ENCODE peak calls at places on chromosomes 12 and 14, in nine cellular contexts. One of them, this sample, is unnamed.

GRCh38 chr14:68638817-68639517 is 153.9 kb downstream of the ZFP36L1 start:
- DNase-seq in A673: no peak
- DNase-seq in foreskin fibroblast: no peak
- DNase-seq in astrocyte: no peak
- DNase-seq in mucosa of descending colon: no peak
- DNase-seq in epithelial cell of proximal tubule: no peak
- DNase-seq in AG04449: no peak
- DNase-seq in adrenal gland: no peak
- DNase-seq in stomach: no peak
- DNase-seq in this sample: no peak

GRCh38 chr12:5088586-5089264 is 45.0 kb downstream of the KCNA5 start:
- DNase-seq in A673: no peak
- DNase-seq in foreskin fibroblast: peak; percentile 91
- DNase-seq in astrocyte: peak; percentile 72
- DNase-seq in mucosa of descending colon: no peak
- DNase-seq in epithelial cell of proximal tubule: no peak
- DNase-seq in AG04449: no peak
- DNase-seq in adrenal gland: peak; percentile 26
- DNase-seq in stomach: no peak
- DNase-seq in this sample: peak; percentile 82

GRCh38 chr12:102197789-102198188 is at the start of gene PMCH:
- DNase-seq in A673: no peak
- DNase-seq in foreskin fibroblast: peak; percentile 16
- DNase-seq in astrocyte: peak; percentile 66
- DNase-seq in mucosa of descending colon: no peak
- DNase-seq in epithelial cell of proximal tubule: peak; percentile 6
- DNase-seq in AG04449: no peak
- DNase-seq in adrenal gland: no peak
- DNase-seq in stomach: no peak
- DNase-seq in this sample: no peak

GRCh38 chr12:67394600-67394999 is 125.4 kb downstream of the CAND1 start:
- DNase-seq in A673: no peak
- DNase-seq in foreskin fibroblast: peak; percentile 67
- DNase-seq in astrocyte: peak; percentile 82
- DNase-seq in mucosa of descending colon: no peak
- DNase-seq in epithelial cell of proximal tubule: no peak
- DNase-seq in AG04449: no peak
- DNase-seq in adrenal gland: peak; percentile 69
- DNase-seq in stomach: no peak
- DNase-seq in this sample: peak; percentile 80

GRCh38 chr12:119334459-119335170 is at the start of gene CCDC60:
- DNase-seq in A673: peak; percentile 25
- DNase-seq in foreskin fibroblast: no peak
- DNase-seq in astrocyte: no peak
- DNase-seq in mucosa of descending colon: peak; percentile 66
- DNase-seq in epithelial cell of proximal tubule: no peak
- DNase-seq in AG04449: no peak
- DNase-seq in adrenal gland: no peak
- DNase-seq in stomach: peak; percentile 41
- DNase-seq in this sample: no peak

GRCh38 chr14:53929871-53930685 is 26.5 kb downstream of the BMP4 start:
- DNase-seq in A673: no peak
- DNase-seq in foreskin fibroblast: peak; percentile 18
- DNase-seq in astrocyte: no peak
- DNase-seq in mucosa of descending colon: peak; percentile 67
- DNase-seq in epithelial cell of proximal tubule: no peak
- DNase-seq in AG04449: no peak
- DNase-seq in adrenal gland: peak; percentile 33
- DNase-seq in stomach: no peak
- DNase-seq in this sample: no peak

GRCh38 chr14:89502966-89503365 is 85.9 kb upstream of the FOXN3 start:
- DNase-seq in A673: no peak
- DNase-seq in foreskin fibroblast: no peak
- DNase-seq in astrocyte: no peak
- DNase-seq in mucosa of descending colon: no peak
- DNase-seq in epithelial cell of proximal tubule: no peak
- DNase-seq in AG04449: no peak
- DNase-seq in adrenal gland: no peak
- DNase-seq in stomach: no peak
- DNase-seq in this sample: no peak

GRCh38 chr12:90936230-90937005 is 18.6 kb downstream of the CCER1 start:
- DNase-seq in A673: no peak
- DNase-seq in foreskin fibroblast: no peak
- DNase-seq in astrocyte: no peak
- DNase-seq in mucosa of descending colon: peak; percentile 5
- DNase-seq in epithelial cell of proximal tubule: no peak
- DNase-seq in AG04449: no peak
- DNase-seq in adrenal gland: no peak
- DNase-seq in stomach: no peak
- DNase-seq in this sample: no peak

GRCh38 chr14:73717247-73717646 is 3.1 kb upstream of the PNMA1 start:
- DNase-seq in A673: no peak
- DNase-seq in foreskin fibroblast: peak; percentile 22
- DNase-seq in astrocyte: no peak
- DNase-seq in mucosa of descending colon: no peak
- DNase-seq in epithelial cell of proximal tubule: no peak
- DNase-seq in AG04449: no peak
- DNase-seq in adrenal gland: no peak
- DNase-seq in stomach: no peak
- DNase-seq in this sample: no peak

GRCh38 chr12:90229771-90230170 is 521.1 kb upstream of the ATP2B1 start:
- DNase-seq in A673: peak; percentile 63
- DNase-seq in foreskin fibroblast: peak; percentile 20
- DNase-seq in astrocyte: peak; percentile 15
- DNase-seq in mucosa of descending colon: no peak
- DNase-seq in epithelial cell of proximal tubule: no peak
- DNase-seq in AG04449: no peak
- DNase-seq in adrenal gland: no peak
- DNase-seq in stomach: no peak
- DNase-seq in this sample: peak; percentile 25

GRCh38 chr12:52496054-52496453 is 3.0 kb upstream of the KRT6A start:
- DNase-seq in A673: no peak
- DNase-seq in foreskin fibroblast: no peak
- DNase-seq in astrocyte: no peak
- DNase-seq in mucosa of descending colon: no peak
- DNase-seq in epithelial cell of proximal tubule: no peak
- DNase-seq in AG04449: no peak
- DNase-seq in adrenal gland: no peak
- DNase-seq in stomach: no peak
- DNase-seq in this sample: no peak

GRCh38 chr12:120725151-120725658 is 421 bp upstream of the ACADS start:
- DNase-seq in A673: no peak
- DNase-seq in foreskin fibroblast: no peak
- DNase-seq in astrocyte: no peak
- DNase-seq in mucosa of descending colon: no peak
- DNase-seq in epithelial cell of proximal tubule: no peak
- DNase-seq in AG04449: no peak
- DNase-seq in adrenal gland: no peak
- DNase-seq in stomach: no peak
- DNase-seq in this sample: no peak

GRCh38 chr12:14896477-14897184 is 11.0 kb upstream of the MGP start:
- DNase-seq in A673: peak; percentile 55
- DNase-seq in foreskin fibroblast: peak; percentile 84
- DNase-seq in astrocyte: peak; percentile 89
- DNase-seq in mucosa of descending colon: no peak
- DNase-seq in epithelial cell of proximal tubule: no peak
- DNase-seq in AG04449: peak; percentile 60
- DNase-seq in adrenal gland: no peak
- DNase-seq in stomach: no peak
- DNase-seq in this sample: peak; percentile 74

GRCh38 chr12:84911331-84912190 is 1.0 kb downstream of the SLC6A15 start:
- DNase-seq in A673: peak; percentile 84
- DNase-seq in foreskin fibroblast: peak; percentile 93
- DNase-seq in astrocyte: peak; percentile 69
- DNase-seq in mucosa of descending colon: peak; percentile 55
- DNase-seq in epithelial cell of proximal tubule: no peak
- DNase-seq in AG04449: no peak
- DNase-seq in adrenal gland: peak; percentile 21
- DNase-seq in stomach: no peak
- DNase-seq in this sample: peak; percentile 89

GRCh38 chr12:120693848-120694247 is 6.9 kb downstream of the MLEC start:
- DNase-seq in A673: no peak
- DNase-seq in foreskin fibroblast: no peak
- DNase-seq in astrocyte: no peak
- DNase-seq in mucosa of descending colon: no peak
- DNase-seq in epithelial cell of proximal tubule: no peak
- DNase-seq in AG04449: no peak
- DNase-seq in adrenal gland: no peak
- DNase-seq in stomach: no peak
- DNase-seq in this sample: no peak

DNA sequence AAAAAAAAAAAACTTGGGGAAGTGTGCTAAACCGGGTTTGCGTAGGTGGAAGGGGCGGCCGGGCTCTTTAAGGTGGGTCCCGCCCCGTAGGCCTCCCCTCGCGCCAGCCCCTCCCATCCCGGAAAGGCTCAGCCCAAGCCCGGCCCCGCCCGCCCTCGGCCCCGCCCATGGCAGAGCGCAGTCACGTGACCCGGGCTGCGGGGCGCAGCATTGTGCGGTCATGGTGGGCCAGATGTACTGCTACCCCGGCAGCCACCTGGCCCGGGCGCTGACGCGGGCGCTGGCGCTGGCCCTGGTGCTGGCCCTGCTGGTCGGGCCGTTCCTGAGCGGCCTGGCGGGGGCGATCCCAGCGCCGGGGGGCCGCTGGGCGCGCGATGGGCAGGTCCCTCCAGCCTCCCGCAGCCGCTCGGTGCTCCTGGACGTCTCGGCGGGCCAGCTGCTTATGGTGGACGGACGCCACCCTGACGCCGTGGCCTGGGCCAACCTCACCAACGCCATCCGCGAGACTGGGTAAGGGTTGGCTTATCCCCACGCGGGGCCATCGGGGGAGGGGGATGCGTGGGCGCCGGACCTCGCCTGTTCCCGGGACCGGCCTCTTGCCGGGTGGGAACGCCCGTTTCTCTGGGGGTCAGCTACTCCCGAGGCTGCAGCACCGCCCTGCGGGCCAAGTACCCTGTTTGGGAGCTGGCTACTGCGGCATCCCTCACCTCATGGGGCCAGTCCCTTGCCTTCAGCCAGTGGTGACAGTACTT is at the start of gene PLBD2:
- DNase-seq in A673: peak; percentile 96
- DNase-seq in foreskin fibroblast: peak; percentile 97
- DNase-seq in astrocyte: peak; percentile 81
- DNase-seq in mucosa of descending colon: peak; percentile 96
- DNase-seq in epithelial cell of proximal tubule: peak; percentile 19
- DNase-seq in AG04449: peak; percentile 31
- DNase-seq in adrenal gland: peak; percentile 97
- DNase-seq in stomach: peak; percentile 96
- DNase-seq in this sample: peak; percentile 86
- TF ChIP-seq CTCF in A673: no peak
- TF ChIP-seq CTCF in foreskin fibroblast: no peak
- TF ChIP-seq CTCF in astrocyte: no peak
- TF ChIP-seq CTCF in mucosa of descending colon: no peak
- TF ChIP-seq CTCF in epithelial cell of proximal tubule: no peak
- TF ChIP-seq CTCF in AG04449: no peak
- TF ChIP-seq CTCF in adrenal gland: peak; percentile 18
- TF ChIP-seq CTCF in stomach: no peak
- TF ChIP-seq CTCF in this sample: peak; percentile 28

GRCh38 chr12:132168311-132169031 is 24.2 kb downstream of the NOC4L start:
- DNase-seq in A673: no peak
- DNase-seq in foreskin fibroblast: no peak
- DNase-seq in astrocyte: no peak
- DNase-seq in mucosa of descending colon: no peak
- DNase-seq in epithelial cell of proximal tubule: no peak
- DNase-seq in AG04449: no peak
- DNase-seq in adrenal gland: no peak
- DNase-seq in stomach: no peak
- DNase-seq in this sample: no peak

GRCh38 chr12:132167610-132168310 is 23.5 kb downstream of the NOC4L start:
- DNase-seq in A673: no peak
- DNase-seq in foreskin fibroblast: no peak
- DNase-seq in astrocyte: no peak
- DNase-seq in mucosa of descending colon: no peak
- DNase-seq in epithelial cell of proximal tubule: no peak
- DNase-seq in AG04449: no peak
- DNase-seq in adrenal gland: no peak
- DNase-seq in stomach: no peak
- DNase-seq in this sample: no peak

GRCh38 chr12:132170637-132171292 is 26.5 kb downstream of the NOC4L start:
- DNase-seq in A673: no peak
- DNase-seq in foreskin fibroblast: no peak
- DNase-seq in astrocyte: no peak
- DNase-seq in mucosa of descending colon: no peak
- DNase-seq in epithelial cell of proximal tubule: no peak
- DNase-seq in AG04449: no peak
- DNase-seq in adrenal gland: no peak
- DNase-seq in stomach: no peak
- DNase-seq in this sample: no peak

GRCh38 chr12:132170094-132170636 is 25.9 kb downstream of the NOC4L start:
- DNase-seq in A673: peak; percentile 69
- DNase-seq in foreskin fibroblast: peak; percentile 55
- DNase-seq in astrocyte: peak; percentile 95
- DNase-seq in mucosa of descending colon: no peak
- DNase-seq in epithelial cell of proximal tubule: no peak
- DNase-seq in AG04449: peak; percentile 47
- DNase-seq in adrenal gland: no peak
- DNase-seq in stomach: no peak
- DNase-seq in this sample: no peak

DNA sequence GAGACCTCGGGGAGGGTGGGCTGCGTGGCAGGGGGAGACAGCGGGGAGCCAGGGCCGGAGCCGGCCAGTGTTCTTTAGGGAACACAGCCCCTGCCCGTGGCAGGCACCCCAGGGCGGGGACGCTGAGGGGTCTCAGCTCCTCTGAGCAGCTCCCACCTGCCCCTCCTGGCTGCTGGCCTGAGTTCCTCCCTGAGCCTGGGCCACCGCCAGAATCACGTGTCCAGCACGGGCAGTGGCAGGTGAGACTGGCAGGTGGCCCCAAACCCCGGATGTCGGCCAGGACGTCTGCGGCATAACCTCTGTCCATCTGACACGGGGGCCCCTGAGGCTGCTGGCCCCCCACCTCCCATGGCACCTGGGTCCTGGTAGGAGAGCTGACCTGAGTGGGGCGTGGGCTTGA is 25.1 kb downstream of the NOC4L start:
- DNase-seq in A673: no peak
- DNase-seq in foreskin fibroblast: no peak
- DNase-seq in astrocyte: no peak
- DNase-seq in mucosa of descending colon: no peak
- DNase-seq in epithelial cell of proximal tubule: no peak
- DNase-seq in AG04449: no peak
- DNase-seq in adrenal gland: no peak
- DNase-seq in stomach: no peak
- DNase-seq in this sample: no peak
- TF ChIP-seq CTCF in A673: no peak
- TF ChIP-seq CTCF in foreskin fibroblast: no peak
- TF ChIP-seq CTCF in astrocyte: no peak
- TF ChIP-seq CTCF in mucosa of descending colon: no peak
- TF ChIP-seq CTCF in epithelial cell of proximal tubule: no peak
- TF ChIP-seq CTCF in AG04449: no peak
- TF ChIP-seq CTCF in adrenal gland: no peak
- TF ChIP-seq CTCF in stomach: no peak
- TF ChIP-seq CTCF in this sample: no peak

GRCh38 chr12:127560041-127560478 is 706.9 kb upstream of the TMEM132C start:
- DNase-seq in A673: no peak
- DNase-seq in foreskin fibroblast: no peak
- DNase-seq in astrocyte: no peak
- DNase-seq in mucosa of descending colon: no peak
- DNase-seq in epithelial cell of proximal tubule: no peak
- DNase-seq in AG04449: no peak
- DNase-seq in adrenal gland: no peak
- DNase-seq in stomach: no peak
- DNase-seq in this sample: no peak
- TF ChIP-seq CTCF in A673: no peak
- TF ChIP-seq CTCF in foreskin fibroblast: no peak
- TF ChIP-seq CTCF in astrocyte: no peak
- TF ChIP-seq CTCF in mucosa of descending colon: no peak
- TF ChIP-seq CTCF in epithelial cell of proximal tubule: no peak
- TF ChIP-seq CTCF in AG04449: no peak
- TF ChIP-seq CTCF in adrenal gland: no peak
- TF ChIP-seq CTCF in stomach: no peak
- TF ChIP-seq CTCF in this sample: no peak

GRCh38 chr14:91140672-91141071 is 26.8 kb downstream of the DGLUCY start:
- DNase-seq in A673: peak; percentile 44
- DNase-seq in foreskin fibroblast: peak; percentile 28
- DNase-seq in astrocyte: no peak
- DNase-seq in mucosa of descending colon: peak; percentile 74
- DNase-seq in epithelial cell of proximal tubule: no peak
- DNase-seq in AG04449: no peak
- DNase-seq in adrenal gland: no peak
- DNase-seq in stomach: peak; percentile 45
- DNase-seq in this sample: peak; percentile 8
- TF ChIP-seq CTCF in A673: peak; percentile 58
- TF ChIP-seq CTCF in foreskin fibroblast: peak; percentile 32
- TF ChIP-seq CTCF in astrocyte: peak; percentile 25
- TF ChIP-seq CTCF in mucosa of descending colon: no peak
- TF ChIP-seq CTCF in epithelial cell of proximal tubule: peak; percentile 78
- TF ChIP-seq CTCF in AG04449: peak; percentile 18
- TF ChIP-seq CTCF in adrenal gland: peak; percentile 29
- TF ChIP-seq CTCF in stomach: no peak
- TF ChIP-seq CTCF in this sample: peak; percentile 73

This sample was measured in brain microvascular endothelial cell.